ENCODE peak calls at places on chromosomes 7 and 10, in seven cellular contexts. F, N, T, H, C, S and I are unnamed samples.

GRCh38 chr7:148084138-148084537 is 506.4 kb upstream of the C7orf33 start:
- DNase-seq in N (no peak), S (peak; percentile 73), T (no peak), H (peak; percentile 79), C (peak; percentile 35), F (peak; percentile 32), I (no peak)

GRCh38 chr7:96973986-96974385 is 31.4 kb upstream of the DLX6 start:
- DNase-seq in T (no peak), N (no peak), S (no peak), C (no peak), F (no peak), H (no peak), I (no peak)

GRCh38 chr10:106076496-106076895 is 1088.0 kb downstream of the SORCS1 start:
- DNase-seq in N (no peak), S (no peak), C (peak; percentile 28), F (no peak), H (no peak), T (no peak), I (no peak)

GRCh38 chr10:120556164-120556532 is 99.1 kb downstream of the PLPP4 start:
- DNase-seq in N (no peak), T (no peak), C (no peak), H (no peak), S (no peak), F (no peak), I (no peak)

GRCh38 chr7:55546826-55547225 is 25.5 kb downstream of the VOPP1 start:
- DNase-seq in N (peak; percentile 23), H (no peak), S (no peak), F (peak; percentile 72), C (peak; percentile 89), T (no peak), I (peak; percentile 81)

GRCh38 chr10:4663162-4663992 is 162.6 kb upstream of the AKR1E2 start:
- DNase-seq in N (no peak), C (peak; percentile 100), S (no peak), H (peak; percentile 90), T (no peak), F (peak; percentile 77), I (peak; percentile 100)

GRCh38 chr7:50921114-50921513 is 138.4 kb upstream of the GRB10 start:
- DNase-seq in C (no peak), T (no peak), N (no peak), S (no peak), H (no peak), F (no peak), I (no peak)

GRCh38 chr7:81484266-81484665 is 285.6 kb downstream of the HGF start:
- DNase-seq in C (peak; percentile 87), S (peak; percentile 49), T (no peak), H (no peak), N (no peak), F (peak; percentile 61), I (no peak)

GRCh38 chr10:120691623-120692022 is 159.5 kb upstream of the WDR11 start:
- DNase-seq in T (no peak), N (no peak), F (no peak), H (peak; percentile 1), C (no peak), S (peak; percentile 46), I (no peak)

GRCh38 chr7:30281791-30282190 is 2.6 kb upstream of the ZNRF2 start:
- DNase-seq in T (no peak), S (no peak), C (no peak), F (no peak), N (no peak), H (no peak), I (no peak)

GRCh38 chr7:80934286-80934685 is 15.4 kb upstream of the SEMA3C start:
- DNase-seq in N (no peak), F (no peak), C (no peak), T (no peak), S (no peak), H (no peak), I (peak; percentile 36)

GRCh38 chr10:66780796-66781195 is 145.0 kb upstream of the LRRTM3 start:
- DNase-seq in T (no peak), F (no peak), S (no peak), N (no peak), C (no peak), H (no peak), I (no peak)

GRCh38 chr10:42691361-42692120 is 53.2 kb upstream of the ZNF33B start:
- DNase-seq in C (no peak), T (no peak), H (no peak), N (no peak), S (no peak), F (no peak), I (no peak)

GRCh38 chr10:5356479-5356763 is 8.3 kb upstream of the UCN3 start:
- DNase-seq in C (no peak), N (no peak), S (no peak), F (no peak), H (no peak), T (no peak), I (no peak)

GRCh38 chr10:28768227-28768626 is 90.9 kb downstream of the BAMBI start:
- DNase-seq in T (no peak), S (no peak), F (no peak), N (no peak), H (no peak), C (no peak), I (no peak)

GRCh38 chr10:71995880-71996597 is 31.8 kb downstream of the CHST3 start:
- DNase-seq in C (no peak), H (no peak), S (no peak), N (no peak), F (no peak), T (no peak), I (no peak)

GRCh38 chr10:81978238-81978637 is 103.2 kb downstream of the NRG3 start:
- DNase-seq in T (no peak), H (peak; percentile 20), F (no peak), C (peak; percentile 2), N (no peak), S (peak; percentile 61), I (no peak)

GRCh38 chr10:126147866-126148578 is 240.3 kb downstream of the ADAM12 start:
- DNase-seq in H (no peak), N (no peak), F (no peak), S (no peak), T (no peak), C (peak; percentile 80), I (no peak)

GRCh38 chr10:34861293-34862004 is 46.4 kb upstream of the PARD3 start:
- DNase-seq in T (no peak), S (no peak), C (no peak), N (no peak), H (no peak), F (no peak), I (no peak)

GRCh38 chr10:11177926-11178453 is 160.3 kb downstream of the CELF2 start:
- DNase-seq in T (peak; percentile 22), N (no peak), C (no peak), F (no peak), S (peak; percentile 93), H (no peak), I (no peak)

GRCh38 chr7:137590071-137590470 is 246.5 kb upstream of the PTN start:
- DNase-seq in F (no peak), T (no peak), N (no peak), H (no peak), C (no peak), S (no peak), I (no peak)

GRCh38 chr7:305410-306151 is 15.6 kb downstream of the FOXL3 start:
- DNase-seq in N (no peak), F (no peak), T (no peak), H (no peak), S (no peak), C (no peak), I (no peak)

GRCh38 chr7:27842851-27843250 is 102.9 kb downstream of the TAX1BP1 start:
- DNase-seq in C (no peak), N (no peak), H (no peak), F (no peak), T (no peak), S (no peak), I (no peak)

GRCh38 chr10:31134303-31134928 is 102.8 kb upstream of the ZNF438 start:
- DNase-seq in N (no peak), S (no peak), F (no peak), T (peak; percentile 2), H (no peak), C (peak; percentile 56), I (peak; percentile 67)

GRCh38 chr10:97543025-97543546 is 29.5 kb upstream of the ANKRD2 start:
- DNase-seq in S (no peak), T (no peak), N (peak; percentile 31), C (peak; percentile 98), H (no peak), F (peak; percentile 83), I (no peak)